ENCODE peak calls at places on chromosomes 13 and 19, in six cellular contexts. C is thoracic aorta; E is IMR-90; H is AG04450; X is uterus; O is effector memory CD4-positive, alpha-beta T cell. L is an unnamed sample. For H3K27me3, the result is how much of the 10 kb centered on the place peaks cover.

GRCh38 chr19:2223959-2224358 is 12.2 kb downstream of the PLEKHJ1 start:
- DNase-seq in X (no peak), O (no peak), C (no peak), H (no peak), E (no peak), L (no peak)

GRCh38 chr13:100210966-100211710 is 122.2 kb downstream of the PCCA start:
- DNase-seq in H (no peak), O (no peak), C (no peak), X (no peak), E (peak), L (no peak)

GRCh38 chr13:44969858-44970484 is 19.3 kb downstream of the NUFIP1 start:
- DNase-seq in X (no peak), E (peak), C (no peak), O (no peak), H (peak), L (peak)

GRCh38 chr19:52039169-52039568 is 9.5 kb downstream of the ZNF432 start:
- DNase-seq in X (no peak), O (no peak), E (no peak), H (no peak), C (no peak), L (no peak)

GRCh38 chr13:106911602-106912001 is 343.7 kb upstream of the ARGLU1 start:
- DNase-seq in X (no peak), H (no peak), O (no peak), E (no peak), C (no peak), L (no peak)

GRCh38 chr19:47124937-47125668 is 5.5 kb upstream of the SAE1 start:
- DNase-seq in O (no peak), E (peak), C (no peak), X (no peak), H (no peak), L (no peak)

GRCh38 chr13:66347718-66348117 is 882.4 kb downstream of the PCDH9 start:
- DNase-seq in C (no peak), X (no peak), H (no peak), E (peak), O (no peak), L (no peak)

GRCh38 chr13:108270442-108270841 is 924 bp downstream of the TNFSF13B start:
- DNase-seq in O (no peak), E (no peak), X (no peak), C (no peak), H (no peak), L (no peak)

GRCh38 chr19:676343-677105 is at the start of gene FSTL3:
- DNase-seq in O (no peak), E (no peak), H (no peak), C (no peak), X (peak), L (no peak)

GRCh38 chr13:109160887-109161669 is 531.7 kb downstream of the MYO16 start:
- DNase-seq in O (no peak), E (no peak), X (no peak), C (no peak), H (no peak), L (no peak)

GRCh38 chr13:99694251-99694650 is 193.0 kb downstream of the TM9SF2 start:
- DNase-seq in E (no peak), O (no peak), X (no peak), H (no peak), C (no peak), L (no peak)

GRCh38 chr19:56839665-56840451 is 668 bp downstream of the PEG3 start:
- DNase-seq in E (no peak), X (peak), H (no peak), O (no peak), C (peak), L (no peak)

GRCh38 chr13:34294483-34295129 is 476.7 kb downstream of the RFC3 start:
- DNase-seq in E (no peak), C (no peak), H (no peak), X (no peak), O (no peak), L (no peak)

GRCh38 chr19:32872391-32872790 is 2.8 kb upstream of the SLC7A9 start:
- DNase-seq in X (no peak), H (no peak), E (no peak), O (no peak), C (no peak), L (no peak)

GRCh38 chr13:99655351-99656091 is 154.2 kb downstream of the TM9SF2 start:
- DNase-seq in O (no peak), C (no peak), H (no peak), X (no peak), E (peak), L (no peak)

GRCh38 chr13:106599875-106600797 is 32.2 kb upstream of the ARGLU1 start:
- DNase-seq in C (no peak), X (no peak), E (peak), O (no peak), H (peak), L (no peak)

GRCh38 chr13:24625870-24626419 is 54.3 kb upstream of the ATP12A start:
- DNase-seq in E (no peak), H (no peak), X (no peak), O (no peak), C (no peak), L (no peak)

GRCh38 chr19:40348961-40349507 is 539 bp downstream of the PLD3 start:
- DNase-seq in O (no peak), C (no peak), E (peak), H (no peak), X (no peak), L (no peak)

GRCh38 chr13:77779461-77780272 is 82.2 kb downstream of the SLAIN1 start:
- DNase-seq in X (peak), C (no peak), E (peak), H (peak), O (no peak), L (peak)

GRCh38 chr19:11549386-11549953 is 9.6 kb downstream of the ELOF1 start:
- DNase-seq in X (no peak), H (no peak), C (no peak), O (no peak), E (no peak), L (no peak)
- H3K27ac ChIP-seq in X (peak), H (no peak), C (no peak), O (no peak), E (no peak), L (no peak)

GRCh38 chr19:17967258-17968051 is 548 bp downstream of the KCNN1 start:
- DNase-seq in O (no peak), E (no peak), X (no peak), C (no peak), H (no peak), L (no peak)
- H3K27me3 ChIP-seq in O (under half), E (half or more), X (under half), C (under half), H (under half), L (under half)

DNA sequence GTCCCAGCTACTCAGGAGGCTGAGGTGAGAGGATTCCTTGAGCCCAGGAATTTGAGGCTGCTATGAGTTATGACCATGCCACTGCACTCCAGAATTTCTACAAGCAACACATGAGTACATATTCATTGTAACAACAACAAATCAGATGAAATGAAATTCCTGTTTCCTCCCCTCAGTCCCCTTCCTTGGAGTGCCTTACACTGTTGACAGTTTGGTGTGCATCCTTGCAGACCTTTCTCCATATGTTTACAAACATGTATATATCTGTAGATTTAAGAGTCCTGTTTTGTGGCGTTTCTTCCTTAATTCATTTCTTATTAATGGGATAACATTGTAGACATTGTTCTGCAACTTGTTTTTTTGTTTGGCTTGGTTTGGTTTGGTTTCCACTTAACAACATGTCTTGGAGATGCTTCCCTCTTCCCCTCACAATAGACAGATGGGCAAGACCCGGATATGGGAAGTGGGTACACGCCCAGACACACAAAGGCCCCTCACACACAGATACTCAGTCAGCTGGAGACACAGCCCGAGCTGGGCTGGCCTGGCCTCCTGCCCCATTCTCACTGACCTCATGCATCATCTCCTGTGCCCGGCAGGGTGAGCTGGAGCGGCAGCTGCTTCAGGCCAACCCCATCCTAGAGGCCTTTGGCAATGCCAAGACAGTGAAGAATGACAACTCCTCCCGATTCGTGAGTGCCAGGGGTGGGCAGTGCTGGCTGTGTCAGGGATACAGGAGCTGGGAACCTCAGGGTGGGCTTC is 21.7 kb downstream of the MYH14 start:
- DNase-seq in X (no peak), O (no peak), C (no peak), H (no peak), E (no peak), L (no peak)
- H3K27ac ChIP-seq in X (no peak), O (no peak), C (no peak), H (no peak), E (no peak), L (no peak)

GRCh38 chr19:13156968-13157882 is 7.0 kb downstream of the IER2 start:
- DNase-seq in C (no peak), E (no peak), O (no peak), H (no peak), X (no peak), L (no peak)
- H3K27me3 ChIP-seq in C (under half), E (under half), O (under half), H (under half), X (under half), L (under half)

DNA sequence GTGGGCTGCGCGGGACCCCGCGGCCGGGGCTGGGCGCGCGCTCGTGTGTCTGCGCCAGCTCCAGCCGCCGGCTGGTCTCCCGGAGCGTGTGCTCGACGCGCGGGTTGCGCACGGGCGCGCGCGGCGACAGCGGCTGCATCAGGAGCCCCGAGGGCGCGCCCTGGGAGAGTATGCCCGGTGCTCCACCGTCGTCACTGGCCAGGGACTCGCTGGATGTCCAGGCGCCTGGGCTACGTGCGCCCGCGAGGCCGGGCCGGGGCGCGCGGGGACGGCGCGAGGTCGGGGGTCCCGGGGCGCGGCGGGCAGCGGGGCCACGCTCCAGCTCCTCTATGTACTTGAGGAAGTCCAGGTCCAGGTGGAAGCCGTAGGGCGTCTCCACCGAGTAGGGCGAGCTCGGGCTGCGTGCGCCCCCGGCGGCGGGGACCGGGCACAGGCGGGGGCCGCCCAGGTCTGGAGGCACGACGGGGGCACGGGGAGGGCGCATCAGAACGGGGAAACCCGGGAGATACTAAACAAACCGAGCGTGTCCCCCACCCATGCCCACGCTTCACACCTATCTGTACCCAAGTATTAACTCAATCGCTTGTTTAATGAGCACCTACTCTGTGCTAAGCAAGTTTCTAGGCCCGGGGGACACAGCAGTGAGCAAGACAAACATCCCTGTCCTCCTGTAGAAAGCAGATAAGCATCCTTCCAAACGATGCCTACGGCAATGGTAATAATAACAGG is 7.6 kb downstream of the KANK3 start:
- DNase-seq in E (no peak), C (no peak), X (no peak), H (no peak), O (no peak), L (no peak)
- H3K27ac ChIP-seq in E (no peak), C (no peak), X (no peak), H (no peak), O (no peak), L (no peak)

DNA sequence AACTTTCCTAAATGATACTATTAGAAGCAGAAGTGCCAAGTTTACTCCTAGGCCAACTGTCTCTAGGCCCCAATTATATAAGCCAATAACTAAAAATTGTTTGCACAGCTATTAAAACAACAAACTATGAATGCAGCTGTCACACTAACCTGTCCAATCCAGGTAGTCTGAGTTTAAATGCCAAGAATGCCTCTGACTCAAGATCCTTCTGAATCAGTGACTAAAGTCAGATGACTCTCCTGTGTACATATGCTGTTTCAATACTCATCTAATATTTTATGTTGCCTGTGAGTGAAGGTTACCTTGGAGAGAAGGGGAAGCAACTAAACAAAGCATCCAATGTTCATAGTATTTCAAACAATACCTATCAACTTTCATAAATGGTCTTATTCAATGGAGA is 257.0 kb downstream of the ENOX1 start:
- DNase-seq in X (no peak), E (no peak), H (no peak), C (no peak), O (no peak), L (no peak)
- H3K27me3 ChIP-seq in X (under half), E (under half), H (under half), C (under half), O (under half), L (under half)